ENCODE peak calls at places on chromosome 22, in nine cellular contexts. Z is GM12865, U is nephron progenitor cell, C is osteoblast, M is lower lobe of right lung, J is NB4, O is esophagus squamous epithelium, L is heart right ventricle, Q is IMR-90. R is an unnamed sample.
A peak's percentile ranks its signal among the peaks of the same experiment; 100 is the strongest.

GRCh38 chr22:31045900-31046587 is 35.1 kb upstream of the SMTN start:
- DNase-seq in L (no peak), C (peak; percentile 3), O (no peak), M (no peak), Q (no peak), U (no peak), Z (no peak), J (no peak), R (no peak)

GRCh38 chr22:39448205-39449054 is 8.4 kb upstream of the MGAT3 start:
- DNase-seq in Z (no peak), L (no peak), O (no peak), C (no peak), U (no peak), M (no peak), J (peak; percentile 35), Q (no peak), R (no peak)

GRCh38 chr22:50191041-50191740 is 5.5 kb downstream of the TRABD start:
- DNase-seq in J (peak; percentile 90), Z (peak; percentile 94), L (peak; percentile 33), M (peak; percentile 72), O (peak; percentile 56), U (peak; percentile 15), C (no peak), Q (no peak), R (no peak)

GRCh38 chr22:17726561-17727243 is 47.6 kb downstream of the BID start:
- DNase-seq in Z (peak; percentile 18), C (peak; percentile 85), J (peak; percentile 86), O (no peak), L (no peak), U (no peak), M (no peak), Q (peak; percentile 72), R (no peak)

GRCh38 chr22:39264344-39265116 is 19.7 kb upstream of the PDGFB start:
- DNase-seq in L (peak; percentile 59), O (no peak), U (no peak), Q (no peak), J (peak; percentile 75), C (no peak), Z (peak; percentile 66), M (peak; percentile 77), R (no peak)

GRCh38 chr22:49756656-49757055 is 71.0 kb downstream of the BRD1 start:
- DNase-seq in J (no peak), M (no peak), Z (no peak), L (no peak), C (no peak), O (no peak), U (no peak), Q (no peak), R (peak; percentile 51)

GRCh38 chr22:19438286-19438685 is 5.9 kb downstream of the MRPL40 start:
- DNase-seq in J (no peak), C (no peak), O (no peak), Q (no peak), L (no peak), U (no peak), Z (no peak), M (no peak), R (no peak)

GRCh38 chr22:17303840-17304779 is 65.2 kb upstream of the CECR2 start:
- DNase-seq in L (no peak), J (peak; percentile 17), Z (peak; percentile 82), M (no peak), O (no peak), U (no peak), C (no peak), Q (no peak), R (no peak)

GRCh38 chr22:31248138-31248745 is 36.1 kb downstream of the LIMK2 start:
- DNase-seq in J (peak; percentile 85), C (peak; percentile 96), L (peak; percentile 68), Q (peak; percentile 94), U (peak; percentile 73), M (peak; percentile 82), O (no peak), Z (no peak), R (no peak)

GRCh38 chr22:49790912-49791311 is 36.8 kb downstream of the BRD1 start:
- DNase-seq in M (no peak), Z (no peak), U (no peak), J (no peak), O (no peak), C (no peak), L (no peak), Q (no peak), R (no peak)

GRCh38 chr22:20752873-20753272 is 21.0 kb upstream of the SERPIND1 start:
- DNase-seq in L (no peak), O (no peak), Z (no peak), Q (no peak), J (no peak), M (no peak), C (peak; percentile 9), U (no peak), R (no peak)

GRCh38 chr22:50481440-50482106 is at the start of gene ADM2:
- DNase-seq in J (peak; percentile 40), C (peak; percentile 97), L (peak; percentile 40), M (peak; percentile 70), U (peak; percentile 80), Z (no peak), Q (no peak), O (no peak), R (no peak)

GRCh38 chr22:18088825-18089568 is 11.2 kb downstream of the PEX26 start:
- DNase-seq in C (no peak), Z (peak; percentile 95), L (no peak), Q (no peak), J (no peak), M (no peak), U (no peak), O (no peak), R (no peak)

GRCh38 chr22:39527481-39527961 is 5.0 kb downstream of the RPS19BP1 start:
- DNase-seq in M (peak; percentile 50), Z (peak; percentile 57), J (no peak), O (no peak), U (no peak), C (no peak), L (no peak), Q (peak; percentile 27), R (no peak)

DNA sequence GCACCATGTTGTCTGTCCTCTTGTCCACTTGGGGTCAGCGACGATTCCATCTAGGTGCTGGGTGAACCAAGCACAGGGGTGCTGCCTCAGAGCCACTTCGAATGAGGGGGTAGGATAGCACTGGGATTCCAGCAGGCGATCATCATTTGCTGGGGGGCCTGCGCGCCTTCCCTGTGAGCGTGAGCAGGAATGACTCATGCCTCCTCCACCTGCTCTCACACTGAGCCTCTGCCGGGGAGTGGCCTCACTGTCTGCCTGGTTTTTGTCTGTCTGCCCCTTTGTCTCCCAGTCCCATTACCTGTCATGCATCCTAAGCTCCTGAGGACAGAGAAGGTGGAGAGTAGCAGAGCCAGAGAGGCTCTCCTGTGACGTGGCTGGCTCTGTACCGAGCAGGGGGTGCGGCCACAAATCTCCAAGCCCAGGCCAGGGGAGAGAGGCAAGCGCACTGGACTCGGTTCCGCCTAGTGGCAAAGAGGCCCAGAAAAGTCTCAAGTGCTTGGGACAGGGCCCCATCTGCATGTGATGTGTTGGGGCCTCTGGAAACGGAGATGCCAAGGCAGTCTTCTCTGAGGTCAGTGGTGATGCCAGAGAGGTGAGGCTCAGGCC is 30.8 kb downstream of the RSPH14 start:
- DNase-seq in L (no peak), Q (no peak), U (no peak), O (no peak), C (no peak), Z (no peak), J (no peak), M (no peak), R (no peak)
- TF ChIP-seq CTCF in L (no peak), Q (no peak), U (no peak), O (no peak), C (no peak), Z (no peak), J (no peak), M (no peak), R (no peak)

DNA sequence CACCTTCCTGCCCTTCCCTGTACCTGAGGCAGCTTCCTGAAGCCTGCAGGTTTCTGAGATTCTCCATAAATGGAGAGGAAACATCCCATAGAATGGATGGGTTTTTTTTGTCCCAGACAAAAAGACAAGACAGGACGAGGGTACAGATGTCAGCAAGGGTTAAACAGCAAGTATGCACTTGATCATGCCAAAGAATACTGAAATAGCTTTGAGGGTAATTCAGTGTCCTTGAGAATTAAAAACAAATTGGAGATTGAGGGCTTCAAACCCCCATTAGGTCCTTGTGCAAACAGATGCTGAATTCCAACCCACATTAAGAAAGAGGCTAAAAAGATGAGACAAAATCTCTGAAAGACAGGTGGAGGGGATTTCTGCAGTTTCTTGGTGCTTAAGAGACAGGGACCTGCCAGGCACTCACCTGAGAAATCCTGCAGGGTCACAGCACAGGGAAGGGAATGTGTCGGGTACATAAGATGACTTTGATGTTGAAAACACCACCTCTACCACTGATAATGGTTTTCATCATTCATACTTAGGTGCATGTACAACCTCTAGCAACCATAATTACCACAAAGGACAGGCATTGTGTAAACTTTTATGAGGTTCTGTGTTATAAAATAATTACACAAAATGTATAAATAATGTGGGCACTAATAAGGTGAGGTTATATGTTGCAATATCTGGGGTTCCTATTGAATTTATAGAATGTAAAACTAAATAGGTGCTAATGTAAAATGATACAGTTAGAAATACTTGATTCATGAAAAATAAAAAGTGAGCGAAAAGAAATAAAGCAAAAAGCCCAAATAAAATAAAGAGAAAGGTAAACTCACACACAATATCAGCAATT is 107.1 kb upstream of the TOP3B start:
- DNase-seq in U (no peak), M (no peak), C (no peak), O (no peak), J (no peak), L (no peak), Z (no peak), Q (no peak), R (no peak)
- TF ChIP-seq CTCF in U (no peak), M (no peak), C (no peak), O (no peak), J (no peak), L (no peak), Z (no peak), Q (no peak), R (no peak)

GRCh38 chr22:45626198-45626651 is 45.4 kb upstream of the ATXN10 start:
- DNase-seq in L (no peak), Q (no peak), C (no peak), Z (no peak), J (no peak), O (no peak), U (no peak), M (peak; percentile 60), R (peak; percentile 53)

GRCh38 chr22:45630436-45630835 is 41.2 kb upstream of the ATXN10 start:
- DNase-seq in C (no peak), L (no peak), M (no peak), Q (no peak), O (no peak), J (no peak), Z (no peak), U (no peak), R (peak; percentile 51)

GRCh38 chr22:45629469-45630089 is 42.1 kb upstream of the ATXN10 start:
- DNase-seq in C (no peak), Z (no peak), L (no peak), U (peak; percentile 30), Q (no peak), J (peak; percentile 30), O (no peak), M (peak; percentile 34), R (peak; percentile 59)

GRCh38 chr22:45627489-45628233 is 44.0 kb upstream of the ATXN10 start:
- DNase-seq in Z (no peak), O (no peak), L (no peak), U (no peak), C (no peak), J (no peak), Q (no peak), M (peak; percentile 22), R (peak; percentile 29)

GRCh38 chr22:45628508-45628907 is 43.1 kb upstream of the ATXN10 start:
- DNase-seq in C (no peak), U (no peak), M (peak; percentile 17), Q (no peak), O (no peak), Z (no peak), J (no peak), L (no peak), R (no peak)
- TF ChIP-seq CTCF in C (no peak), U (no peak), M (no peak), Q (no peak), O (no peak), Z (no peak), J (no peak), L (no peak), R (no peak)

GRCh38 chr22:22770280-22770871 is 117.2 kb upstream of the IGLL5 start:
- DNase-seq in O (no peak), U (peak; percentile 81), L (peak; percentile 30), Q (no peak), C (peak; percentile 72), J (peak; percentile 43), M (no peak), Z (peak; percentile 11), R (no peak)
- TF ChIP-seq CTCF in O (peak; percentile 56), U (peak; percentile 79), L (peak; percentile 65), Q (peak; percentile 57), C (peak; percentile 74), J (peak; percentile 80), M (peak; percentile 71), Z (peak; percentile 54), R (peak; percentile 75)

R was measured in chondrocyte.